ENCODE peak calls at places on chromosomes 6 and 20, in seven cellular contexts. I, E, Q, O, Y, C and R are unnamed samples.

GRCh38 chr6:138722425-138723371 is 50.9 kb upstream of the CCDC28A start:
- DNase-seq in I (peak; percentile 49), E (peak; percentile 37), Q (no peak), O (peak; percentile 91), Y (peak; percentile 19), C (no peak), R (no peak)

GRCh38 chr6:7050911-7051779 is 56.6 kb upstream of the RREB1 start:
- DNase-seq in I (peak; percentile 82), E (peak; percentile 79), Q (no peak), O (peak; percentile 89), Y (no peak), C (peak; percentile 38), R (peak; percentile 87)

GRCh38 chr6:111355156-111355555 is 127.9 kb downstream of the REV3L start:
- DNase-seq in I (no peak), E (no peak), Q (no peak), O (no peak), Y (no peak), C (no peak), R (no peak)

GRCh38 chr6:35599761-35600658 is 87.3 kb upstream of the TULP1 start:
- DNase-seq in I (peak; percentile 48), E (no peak), Q (no peak), O (no peak), Y (no peak), C (no peak), R (no peak)

GRCh38 chr6:97322811-97323210 is 39.8 kb upstream of the MMS22L start:
- DNase-seq in I (peak; percentile 52), E (no peak), Q (no peak), O (peak; percentile 72), Y (no peak), C (no peak), R (no peak)

GRCh38 chr20:54668271-54669053 is 193.1 kb downstream of the DOK5 start:
- DNase-seq in I (peak; percentile 5), E (peak; percentile 47), Q (peak; percentile 73), O (no peak), Y (peak; percentile 41), C (no peak), R (no peak)

GRCh38 chr6:73302339-73302738 is 39.3 kb upstream of the KHDC1 start:
- DNase-seq in I (no peak), E (no peak), Q (no peak), O (no peak), Y (no peak), C (no peak), R (no peak)

GRCh38 chr6:119978274-119978889 is 628.8 kb upstream of the MAN1A1 start:
- DNase-seq in I (peak; percentile 26), E (peak; percentile 23), Q (peak; percentile 59), O (peak; percentile 6), Y (peak; percentile 15), C (no peak), R (no peak)

GRCh38 chr6:41645007-41645618 is 6.8 kb downstream of the MDFI start:
- DNase-seq in I (no peak), E (no peak), Q (no peak), O (no peak), Y (no peak), C (no peak), R (no peak)

GRCh38 chr6:29011276-29011734 is 6.2 kb upstream of the ZNF311 start:
- DNase-seq in I (peak; percentile 51), E (peak; percentile 88), Q (peak; percentile 36), O (peak; percentile 60), Y (no peak), C (peak; percentile 77), R (no peak)

GRCh38 chr6:158441639-158442308 is 118.1 kb upstream of the TMEM181 start:
- DNase-seq in I (no peak), E (no peak), Q (no peak), O (peak; percentile 44), Y (no peak), C (no peak), R (no peak)

GRCh38 chr6:168242111-168242510 is 77.5 kb downstream of the DACT2 start:
- DNase-seq in I (no peak), E (no peak), Q (no peak), O (no peak), Y (no peak), C (no peak), R (no peak)

GRCh38 chr6:22328499-22328898 is 31.7 kb upstream of the PRL start:
- DNase-seq in I (no peak), E (no peak), Q (no peak), O (no peak), Y (no peak), C (no peak), R (no peak)

GRCh38 chr20:24694157-24694726 is 224.8 kb downstream of the SYNDIG1 start:
- DNase-seq in I (no peak), E (no peak), Q (no peak), O (no peak), Y (no peak), C (no peak), R (no peak)

GRCh38 chr6:20709451-20709850 is 175.2 kb downstream of the CDKAL1 start:
- DNase-seq in I (no peak), E (no peak), Q (no peak), O (no peak), Y (no peak), C (no peak), R (no peak)

GRCh38 chr20:37457928-37458327 is 63.1 kb upstream of the NNAT start:
- DNase-seq in I (no peak), E (no peak), Q (no peak), O (no peak), Y (no peak), C (no peak), R (no peak)

GRCh38 chr6:67361264-67361663 is 1273.8 kb upstream of the ADGRB3 start:
- DNase-seq in I (no peak), E (no peak), Q (peak; percentile 9), O (no peak), Y (no peak), C (no peak), R (no peak)

GRCh38 chr20:2763186-2763585 is 37.2 kb downstream of the CPXM1 start:
- DNase-seq in I (no peak), E (no peak), Q (no peak), O (no peak), Y (no peak), C (no peak), R (no peak)

GRCh38 chr6:71531841-71532240 is 243.2 kb downstream of the OGFRL1 start:
- DNase-seq in I (no peak), E (no peak), Q (no peak), O (no peak), Y (no peak), C (no peak), R (no peak)

DNA sequence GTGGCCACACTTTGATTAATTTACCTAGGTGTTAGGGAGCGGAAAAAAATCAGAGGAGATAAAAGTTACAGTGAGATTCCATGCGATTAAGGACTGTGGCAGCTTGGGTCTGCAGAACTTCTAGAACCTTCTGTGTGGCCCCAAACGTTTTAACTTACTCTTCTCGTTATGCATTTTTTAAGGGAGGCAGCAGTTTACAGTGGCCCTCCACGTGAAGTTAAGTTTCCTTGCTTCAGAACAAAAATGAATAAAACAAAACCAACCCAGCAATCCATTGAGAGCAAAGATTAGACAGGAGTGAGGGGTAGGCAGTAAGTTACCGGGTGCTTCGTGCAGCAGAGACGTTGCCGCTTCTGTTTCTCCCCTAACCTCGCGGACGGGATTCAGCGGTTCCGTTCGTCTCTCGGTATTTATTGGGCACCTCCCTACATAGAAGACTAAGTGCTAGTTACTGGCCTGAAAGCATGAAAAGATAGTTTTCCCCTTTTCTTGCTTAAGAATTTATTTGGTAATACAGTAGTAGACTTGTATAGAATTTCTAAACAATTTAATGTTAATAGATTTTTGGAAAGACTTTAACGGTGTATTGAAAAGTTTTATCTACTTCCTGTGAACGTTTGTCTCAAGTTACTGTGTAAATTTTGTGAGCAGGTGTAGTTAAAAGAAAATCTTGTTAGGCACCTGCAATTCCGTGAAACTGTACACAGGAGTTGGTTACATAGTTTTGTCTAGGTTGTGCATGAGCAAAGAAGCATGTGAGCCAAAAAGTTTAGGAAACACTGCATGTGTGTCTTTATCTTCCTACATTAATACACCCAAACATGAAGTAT is 1.1 kb downstream of the BAG2 start:
- DNase-seq in I (peak; percentile 24), E (peak; percentile 56), Q (peak; percentile 27), O (peak; percentile 20), Y (peak; percentile 34), C (no peak), R (no peak)
- H3K4me3 ChIP-seq in I (peak overlapping the region; percentile 97), E (peak overlapping the region; percentile 17), Q (peak overlapping the region; percentile 84), O (peak overlapping the region; percentile 72), Y (peak overlapping the region; percentile 69), C (peak overlapping the region; percentile 48), R (peak overlapping the region; percentile 51)

GRCh38 chr6:17013701-17014100 is 88.1 kb upstream of the STMND1 start:
- DNase-seq in I (peak; percentile 91), E (no peak), Q (no peak), O (peak; percentile 90), Y (no peak), C (no peak), R (no peak)

GRCh38 chr6:17017416-17017815 is 84.4 kb upstream of the STMND1 start:
- DNase-seq in I (no peak), E (no peak), Q (no peak), O (no peak), Y (no peak), C (no peak), R (no peak)

GRCh38 chr6:17015551-17016381 is 86.1 kb upstream of the STMND1 start:
- DNase-seq in I (no peak), E (peak; percentile 2), Q (no peak), O (no peak), Y (no peak), C (no peak), R (no peak)

GRCh38 chr6:17012421-17013225 is 89.2 kb upstream of the STMND1 start:
- DNase-seq in I (peak; percentile 65), E (peak; percentile 90), Q (no peak), O (peak; percentile 46), Y (no peak), C (no peak), R (no peak)

GRCh38 chr6:17015144-17015543 is 86.7 kb upstream of the STMND1 start:
- DNase-seq in I (peak; percentile 89), E (no peak), Q (peak; percentile 62), O (peak; percentile 96), Y (no peak), C (no peak), R (peak; percentile 23)
- H3K4me2 ChIP-seq in I (peak overlapping the region; percentile 57), E (no peak overlapping the region), Q (no peak overlapping the region), O (peak overlapping the region; percentile 48), Y (no peak overlapping the region), C (no peak overlapping the region), R (no peak overlapping the region)

GRCh38 chr6:169653691-169654090 is 48.1 kb downstream of the WDR27 start:
- DNase-seq in I (no peak), E (no peak), Q (no peak), O (no peak), Y (no peak), C (no peak), R (no peak)
- H3K9ac ChIP-seq in I (no peak overlapping the region), E (no peak overlapping the region), Q (no peak overlapping the region), O (no peak overlapping the region), Y (no peak overlapping the region), C (no peak overlapping the region), R (no peak overlapping the region)

DNA sequence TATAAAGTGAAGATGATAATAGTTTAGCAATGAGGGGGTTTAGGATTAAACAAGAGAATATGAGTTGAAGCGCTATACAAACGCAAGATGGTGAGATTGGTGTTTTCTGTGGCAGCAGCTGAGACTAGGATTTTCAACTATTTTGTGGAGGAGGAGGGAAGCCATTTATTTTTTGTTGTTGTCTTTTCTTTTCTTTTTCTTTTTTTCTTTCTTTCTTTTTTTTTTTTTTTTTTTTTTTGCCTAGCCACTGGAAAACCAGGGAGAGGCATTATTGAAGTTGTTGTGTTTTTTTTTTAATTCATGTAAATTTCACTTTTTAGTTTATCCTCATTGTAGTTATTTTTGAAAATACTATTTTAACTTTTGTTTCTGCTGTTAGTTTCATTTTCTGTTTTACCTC is 15.9 kb downstream of the PARD6B start:
- DNase-seq in I (no peak), E (no peak), Q (no peak), O (no peak), Y (no peak), C (no peak), R (no peak)
- H3K4me3 ChIP-seq in I (no peak overlapping the region), E (no peak overlapping the region), Q (peak overlapping the region; percentile 42), O (no peak overlapping the region), Y (no peak overlapping the region), C (no peak overlapping the region), R (no peak overlapping the region)

GRCh38 chr6:82365011-82365751 is 1.6 kb downstream of the TPBG start:
- DNase-seq in I (peak; percentile 35), E (peak; percentile 77), Q (no peak), O (peak; percentile 47), Y (no peak), C (peak; percentile 14), R (no peak)
- H3K4me2 ChIP-seq in I (peak overlapping the region; percentile 82), E (peak overlapping the region; percentile 56), Q (peak overlapping the region; percentile 93), O (peak overlapping the region; percentile 98), Y (no peak overlapping the region), C (peak overlapping the region; percentile 90), R (peak overlapping the region; percentile 84)